ENCODE peak calls at places on chromosome 20, in four cellular contexts. V is SK-N-SH, Z is foreskin fibroblast, M is fibroblast of pulmonary artery. L is an unnamed sample.

GRCh38 chr20:54040528-54040927 is 29.9 kb downstream of the BCAS1 start:
- DNase-seq in Z (no peak), M (no peak), V (no peak), L (no peak)

GRCh38 chr20:42775037-42775436 is 414.7 kb downstream of the PTPRT start:
- DNase-seq in M (no peak), Z (no peak), V (no peak), L (no peak)

GRCh38 chr20:58436868-58437645 is 48.0 kb downstream of the VAPB start:
- DNase-seq in M (no peak), V (no peak), Z (no peak), L (no peak)

GRCh38 chr20:21052241-21052640 is 53.9 kb downstream of the LINC00237 start:
- DNase-seq in Z (no peak), V (no peak), M (no peak), L (no peak)

GRCh38 chr20:43798591-43799149 is 71.9 kb upstream of the GTSF1L start:
- DNase-seq in Z (no peak), M (no peak), V (peak; percentile 30), L (no peak)

GRCh38 chr20:38935285-38935684 is 9.1 kb downstream of the FAM83D start:
- DNase-seq in V (no peak), Z (peak; percentile 45), M (peak; percentile 53), L (no peak)

GRCh38 chr20:33653218-33653899 is 8.8 kb upstream of the C20orf144 start:
- DNase-seq in M (peak; percentile 75), Z (peak; percentile 87), V (peak; percentile 88), L (peak; percentile 73)

GRCh38 chr20:33165416-33166055 is 2.4 kb upstream of the BPIFA2 start:
- DNase-seq in V (no peak), Z (no peak), M (no peak), L (no peak)

GRCh38 chr20:57804470-57805250 is 94.8 kb upstream of the PMEPA1 start:
- DNase-seq in V (peak; percentile 51), M (no peak), Z (no peak), L (no peak)

GRCh38 chr20:8667306-8667705 is 401.6 kb upstream of the PLCB4 start:
- DNase-seq in Z (no peak), V (no peak), M (peak; percentile 79), L (no peak)

GRCh38 chr20:32437391-32438074 is 79.4 kb downstream of the ASXL1 start:
- DNase-seq in M (no peak), V (peak; percentile 47), Z (no peak), L (no peak)

GRCh38 chr20:34309691-34310090 is 6.5 kb upstream of the AHCY start:
- DNase-seq in M (no peak), Z (no peak), V (no peak), L (no peak)

GRCh38 chr20:61927193-61927825 is 138.4 kb downstream of the TAF4 start:
- DNase-seq in V (no peak), M (no peak), Z (no peak), L (no peak)

GRCh38 chr20:25738198-25738597 is 41.5 kb upstream of the ZNF337 start:
- DNase-seq in V (no peak), M (peak; percentile 5), Z (peak; percentile 76), L (no peak)

GRCh38 chr20:5067877-5068276 is 51.9 kb downstream of the PCNA start:
- DNase-seq in M (no peak), Z (no peak), V (no peak), L (no peak)

GRCh38 chr20:64153861-64154589 is 10.2 kb upstream of the MYT1 start:
- DNase-seq in Z (no peak), M (no peak), V (no peak), L (no peak)

GRCh38 chr20:10109621-10110020 is 74.8 kb downstream of the ANKEF1 start:
- DNase-seq in Z (no peak), V (no peak), M (no peak), L (no peak)

GRCh38 chr20:34260208-34260942 is 19.2 kb downstream of the ASIP start:
- DNase-seq in M (no peak), V (no peak), Z (peak; percentile 35), L (no peak)

GRCh38 chr20:11204926-11205768 is 531.3 kb upstream of the JAG1 start:
- DNase-seq in M (peak; percentile 86), Z (peak; percentile 79), V (peak; percentile 5), L (peak; percentile 78)

GRCh38 chr20:10609276-10609675 is 64.5 kb downstream of the JAG1 start:
- DNase-seq in Z (peak; percentile 87), V (no peak), M (peak; percentile 90), L (peak; percentile 42)

GRCh38 chr20:6680441-6680840 is 87.0 kb upstream of the BMP2 start:
- DNase-seq in V (no peak), M (no peak), Z (no peak), L (no peak)

GRCh38 chr20:33897313-33897912 is 86.3 kb downstream of the CHMP4B start:
- DNase-seq in Z (no peak), M (no peak), V (peak; percentile 34), L (no peak)

GRCh38 chr20:51563597-51564332 is 21.2 kb upstream of the NFATC2 start:
- DNase-seq in M (peak; percentile 85), V (peak; percentile 58), Z (peak; percentile 88), L (peak; percentile 56)

GRCh38 chr20:44054118-44054517 is 132.9 kb downstream of the JPH2 start:
- DNase-seq in M (no peak), Z (no peak), V (no peak), L (no peak)

GRCh38 chr20:14925286-14925685 is 587.9 kb upstream of the FLRT3 start:
- DNase-seq in V (no peak), M (peak; percentile 33), Z (peak; percentile 74), L (no peak)

GRCh38 chr20:57973886-57974285 is 254.6 kb downstream of the ANKRD60 start:
- DNase-seq in M (no peak), V (no peak), Z (no peak), L (no peak)

GRCh38 chr20:17652411-17652810 is 29.6 kb downstream of the RRBP1 start:
- DNase-seq in V (no peak), Z (no peak), M (no peak), L (no peak)

GRCh38 chr20:33830371-33830770 is 19.2 kb downstream of the CHMP4B start:
- DNase-seq in Z (peak; percentile 62), M (peak; percentile 24), V (no peak), L (no peak)

GRCh38 chr20:37229300-37229699 is 32.3 kb downstream of the GHRH start:
- DNase-seq in M (no peak), Z (no peak), V (no peak), L (no peak)

GRCh38 chr20:64160536-64161495 is 3.4 kb upstream of the MYT1 start:
- DNase-seq in V (no peak), Z (no peak), M (no peak), L (no peak)

GRCh38 chr20:14333734-14334133 is 3.7 kb downstream of the FLRT3 start:
- DNase-seq in M (no peak), V (no peak), Z (no peak), L (no peak)

GRCh38 chr20:37346232-37346525 is 239 bp downstream of the SRC start:
- DNase-seq in M (no peak), Z (peak; percentile 49), V (peak; percentile 84), L (no peak)

GRCh38 chr20:20546402-20546801 is 166.0 kb downstream of the RALGAPA2 start:
- DNase-seq in M (no peak), V (no peak), Z (no peak), L (no peak)

GRCh38 chr20:62885808-62886708 is 24.4 kb upstream of the TCFL5 start:
- DNase-seq in V (peak; percentile 43), M (no peak), Z (no peak), L (no peak)

GRCh38 chr20:1805161-1805581 is 90.0 kb upstream of the SIRPA start:
- DNase-seq in Z (no peak), M (no peak), V (no peak), L (no peak)

GRCh38 chr20:3464166-3464565 is 6.7 kb upstream of the ATRN start:
- DNase-seq in V (no peak), M (no peak), Z (no peak), L (no peak)
- H3K4me3 ChIP-seq in V (no peak overlapping the region), M (no peak overlapping the region), Z (no peak overlapping the region), L (no peak overlapping the region)

GRCh38 chr20:49948809-49949507 is 12.8 kb downstream of the RNF114 start:
- DNase-seq in Z (peak; percentile 93), M (peak; percentile 66), V (no peak), L (no peak)
- H3K4me3 ChIP-seq in Z (no peak overlapping the region), M (no peak overlapping the region), V (no peak overlapping the region), L (no peak overlapping the region)

DNA sequence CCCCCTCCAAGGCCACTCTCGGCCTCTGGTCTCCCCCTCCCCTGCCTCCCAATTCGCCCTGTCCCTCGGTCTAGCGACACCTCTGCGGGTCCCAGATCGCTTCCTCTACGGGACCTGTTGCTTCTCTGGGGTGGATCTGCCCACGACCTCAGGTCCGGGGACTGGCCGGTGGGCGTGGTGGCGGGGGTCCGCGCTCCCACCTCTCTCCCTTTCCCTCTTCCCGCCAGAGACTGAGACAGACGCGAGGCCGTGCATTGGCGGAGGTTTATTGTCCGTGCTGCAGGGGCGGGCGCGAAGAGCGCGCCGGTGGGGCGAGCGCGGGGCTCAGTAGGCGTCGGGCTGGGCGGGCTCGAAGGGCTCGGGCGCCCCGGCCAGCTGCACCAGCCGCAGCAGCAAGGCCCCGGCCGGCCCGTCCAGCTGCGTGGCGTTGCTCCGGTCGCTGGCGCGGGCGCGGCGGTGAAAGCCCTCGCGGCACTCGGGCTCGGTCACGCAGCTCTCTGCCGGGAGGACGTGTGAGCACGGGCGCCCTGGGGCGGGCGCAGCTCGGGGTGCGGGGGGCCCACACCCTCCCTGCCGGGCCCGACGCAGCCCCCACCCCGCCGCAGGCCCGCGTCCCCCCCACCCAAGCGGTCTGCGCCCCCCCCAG is 2.1 kb downstream of the AVP start:
- DNase-seq in V (peak; percentile 86), M (no peak), Z (peak; percentile 31), L (no peak)
- H3K4me3 ChIP-seq in V (no peak overlapping the region), M (no peak overlapping the region), Z (no peak overlapping the region), L (no peak overlapping the region)

GRCh38 chr20:48215536-48215935 is 430.3 kb upstream of the SULF2 start:
- DNase-seq in Z (no peak), M (no peak), V (no peak), L (no peak)

GRCh38 chr20:48214601-48215000 is 429.3 kb upstream of the SULF2 start:
- DNase-seq in V (no peak), M (no peak), Z (no peak), L (no peak)

GRCh38 chr20:48211847-48212246 is 426.6 kb upstream of the SULF2 start:
- DNase-seq in V (no peak), Z (no peak), M (no peak), L (no peak)

GRCh38 chr20:48210111-48211029 is 425.1 kb upstream of the SULF2 start:
- DNase-seq in V (no peak), M (no peak), Z (no peak), L (no peak)

GRCh38 chr20:48212806-48213509 is 427.7 kb upstream of the SULF2 start:
- DNase-seq in Z (no peak), M (no peak), V (no peak), L (no peak)
- H3K4me3 ChIP-seq in Z (no peak overlapping the region), M (no peak overlapping the region), V (no peak overlapping the region), L (no peak overlapping the region)